ENCODE peak calls at places on chromosomes 1 and 21, in six cellular contexts. M, X, R, N, J and K are unnamed samples.

GRCh38 chr1:84862810-84863251 is 30.2 kb downstream of the LPAR3 start:
- DNase-seq in M (no peak), X (no peak), R (peak), N (no peak), J (no peak), K (no peak)

GRCh38 chr21:35932232-35932911 is 128.0 kb downstream of the SETD4 start:
- DNase-seq in M (peak), X (peak), R (no peak), N (peak), J (peak), K (no peak)

GRCh38 chr1:33852711-33853110 is 11.2 kb upstream of the HMGB4 start:
- DNase-seq in M (no peak), X (no peak), R (no peak), N (no peak), J (no peak), K (no peak)

GRCh38 chr1:178594133-178594532 is 81.2 kb downstream of the TEX35 start:
- DNase-seq in M (no peak), X (no peak), R (no peak), N (peak), J (no peak), K (no peak)

GRCh38 chr1:162716123-162716522 is 74.4 kb upstream of the HSD17B7 start:
- DNase-seq in M (peak), X (no peak), R (no peak), N (no peak), J (no peak), K (no peak)

GRCh38 chr1:21564521-21565095 is 55.4 kb downstream of the ALPL start:
- DNase-seq in M (no peak), X (no peak), R (no peak), N (no peak), J (no peak), K (no peak)

GRCh38 chr1:78491311-78492071 is 717 bp downstream of the PTGFR start:
- DNase-seq in M (peak), X (peak), R (no peak), N (peak), J (no peak), K (no peak)

GRCh38 chr21:28086861-28087581 is 905.7 kb downstream of the LTN1 start:
- DNase-seq in M (no peak), X (no peak), R (no peak), N (no peak), J (no peak), K (no peak)

GRCh38 chr1:212477014-212477679 is 44.4 kb downstream of the NENF start:
- DNase-seq in M (peak), X (peak), R (peak), N (peak), J (peak), K (peak)

GRCh38 chr1:98323906-98324358 is 337.6 kb upstream of the SNX7 start:
- DNase-seq in M (peak), X (no peak), R (no peak), N (no peak), J (no peak), K (no peak)

GRCh38 chr1:46137901-46138300 is 5.5 kb upstream of the PIK3R3 start:
- DNase-seq in M (peak), X (no peak), R (no peak), N (no peak), J (no peak), K (no peak)

GRCh38 chr1:35936828-35937227 is 5.9 kb downstream of the AGO3 start:
- DNase-seq in M (no peak), X (no peak), R (no peak), N (no peak), J (no peak), K (no peak)

GRCh38 chr1:150808134-150808533 is at the start of gene CTSK:
- DNase-seq in M (peak), X (no peak), R (no peak), N (no peak), J (no peak), K (no peak)

GRCh38 chr21:41283211-41283818 is 33.3 kb upstream of the FAM3B start:
- DNase-seq in M (peak), X (peak), R (peak), N (no peak), J (peak), K (peak)

GRCh38 chr1:182227864-182228547 is 163.6 kb downstream of the GLUL start:
- DNase-seq in M (no peak), X (peak), R (no peak), N (no peak), J (no peak), K (no peak)

GRCh38 chr21:45570826-45571601 is 28.8 kb upstream of the SLC19A1 start:
- DNase-seq in M (no peak), X (no peak), R (no peak), N (no peak), J (no peak), K (no peak)

GRCh38 chr1:169240449-169241242 is 127.0 kb downstream of the NME7 start:
- DNase-seq in M (peak), X (peak), R (no peak), N (no peak), J (no peak), K (no peak)

GRCh38 chr1:44707112-44707881 is 23.7 kb downstream of the RNU5D-1 start:
- DNase-seq in M (peak), X (no peak), R (no peak), N (no peak), J (no peak), K (no peak)

GRCh38 chr1:45802343-45803298 is 791 bp upstream of the MAST2 start:
- DNase-seq in M (peak), X (peak), R (no peak), N (peak), J (peak), K (peak)

GRCh38 chr1:2547210-2548067 is 8.7 kb upstream of the TNFRSF14 start:
- DNase-seq in M (no peak), X (no peak), R (peak), N (no peak), J (no peak), K (no peak)

GRCh38 chr1:119882172-119883029 is 13.9 kb downstream of the ADAM30 start:
- DNase-seq in M (no peak), X (peak), R (no peak), N (no peak), J (no peak), K (no peak)

GRCh38 chr1:66752671-66753371 is 562 bp downstream of the DYNLT5 start:
- DNase-seq in M (no peak), X (no peak), R (no peak), N (no peak), J (no peak), K (no peak)

GRCh38 chr1:110962892-110963665 is 643 bp downstream of the LRIF1 start:
- DNase-seq in M (peak), X (peak), R (peak), N (peak), J (peak), K (peak)

GRCh38 chr21:42031241-42031640 is 21.1 kb upstream of the ZBTB21 start:
- DNase-seq in M (no peak), X (no peak), R (no peak), N (no peak), J (no peak), K (no peak)

GRCh38 chr1:95247607-95248006 is 13.6 kb downstream of the RWDD3 start:
- DNase-seq in M (no peak), X (peak), R (no peak), N (no peak), J (no peak), K (no peak)

GRCh38 chr1:79193211-79194079 is 186.9 kb upstream of the ADGRL4 start:
- DNase-seq in M (peak), X (peak), R (no peak), N (no peak), J (no peak), K (no peak)

GRCh38 chr1:51444096-51444495 is 75.0 kb downstream of the EPS15 start:
- DNase-seq in M (no peak), X (no peak), R (no peak), N (no peak), J (no peak), K (no peak)

GRCh38 chr1:244751271-244751895 is 84.1 kb upstream of the COX20 start:
- DNase-seq in M (no peak), X (peak), R (no peak), N (no peak), J (no peak), K (peak)

GRCh38 chr1:10516925-10517676 is 42.4 kb downstream of the PEX14 start:
- DNase-seq in M (no peak), X (peak), R (no peak), N (no peak), J (no peak), K (no peak)

GRCh38 chr1:2212542-2213491 is 15.3 kb upstream of the SKI start:
- DNase-seq in M (peak), X (peak), R (peak), N (peak), J (peak), K (peak)

GRCh38 chr1:232511172-232511571 is 118.8 kb downstream of the SIPA1L2 start:
- DNase-seq in M (no peak), X (peak), R (no peak), N (no peak), J (no peak), K (no peak)

GRCh38 chr1:174077755-174078490 is 55.8 kb upstream of the RC3H1 start:
- DNase-seq in M (peak), X (no peak), R (no peak), N (no peak), J (no peak), K (no peak)

GRCh38 chr1:79190074-79190473 is 183.5 kb upstream of the ADGRL4 start:
- DNase-seq in M (peak), X (no peak), R (no peak), N (no peak), J (no peak), K (no peak)

GRCh38 chr1:207004931-207005830 is 27.4 kb downstream of the C1orf116 start:
- DNase-seq in M (peak), X (peak), R (peak), N (no peak), J (no peak), K (peak)

GRCh38 chr1:53539711-53540603 is 80.8 kb downstream of the DMRTB1 start:
- DNase-seq in M (no peak), X (no peak), R (no peak), N (no peak), J (no peak), K (no peak)

GRCh38 chr1:107358611-107359342 is 217.9 kb downstream of the NTNG1 start:
- DNase-seq in M (no peak), X (peak), R (no peak), N (no peak), J (no peak), K (peak)

GRCh38 chr1:41486892-41487728 is 2.6 kb upstream of the EDN2 start:
- DNase-seq in M (peak), X (no peak), R (no peak), N (peak), J (no peak), K (no peak)

GRCh38 chr1:32639489-32640075 is 10.8 kb downstream of the ZBTB8OS start:
- DNase-seq in M (no peak), X (no peak), R (no peak), N (no peak), J (no peak), K (no peak)

GRCh38 chr1:201181726-201182125 is 8.9 kb upstream of the IGFN1 start:
- DNase-seq in M (no peak), X (peak), R (no peak), N (no peak), J (no peak), K (no peak)